ENCODE peak calls at places on chromosome 21, in five cellular contexts. T, S, L, C and E are unnamed samples.

GRCh38 chr21:44514218-44514520 is 25.8 kb downstream of the KRTAP10-1 start:
- DNase-seq in T (no peak), S (no peak), L (no peak), C (no peak), E (no peak)

GRCh38 chr21:41885341-41886024 is 6.3 kb upstream of the PRDM15 start:
- DNase-seq in T (no peak), S (no peak), L (no peak), C (no peak), E (no peak)

GRCh38 chr21:23968722-23969647 is 1638.3 kb downstream of the MRPL39 start:
- DNase-seq in T (peak; percentile 88), S (no peak), L (no peak), C (no peak), E (no peak)

GRCh38 chr21:31687108-31687507 is 27.6 kb downstream of the SOD1 start:
- DNase-seq in T (no peak), S (no peak), L (no peak), C (no peak), E (no peak)

GRCh38 chr21:15063821-15064575 is 802 bp downstream of the NRIP1 start:
- DNase-seq in T (no peak), S (peak; percentile 67), L (peak; percentile 79), C (peak; percentile 64), E (no peak)

GRCh38 chr21:42799948-42800347 is 79.4 kb downstream of the WDR4 start:
- DNase-seq in T (no peak), S (no peak), L (no peak), C (no peak), E (no peak)

GRCh38 chr21:42228709-42229220 is 9.8 kb downstream of the ABCG1 start:
- DNase-seq in T (no peak), S (no peak), L (no peak), C (no peak), E (no peak)

GRCh38 chr21:15324542-15324941 is 259.7 kb upstream of the NRIP1 start:
- DNase-seq in T (no peak), S (no peak), L (no peak), C (no peak), E (no peak)

GRCh38 chr21:35002879-35003722 is 46.0 kb downstream of the RUNX1 start:
- DNase-seq in T (no peak), S (peak; percentile 68), L (no peak), C (peak; percentile 83), E (no peak)

GRCh38 chr21:35861656-35862055 is 198.7 kb downstream of the SETD4 start:
- DNase-seq in T (no peak), S (peak; percentile 69), L (no peak), C (no peak), E (no peak)

GRCh38 chr21:17660862-17661261 is 48.2 kb upstream of the BTG3 start:
- DNase-seq in T (peak; percentile 61), S (no peak), L (no peak), C (no peak), E (no peak)

GRCh38 chr21:33325222-33326067 is 675 bp downstream of the IFNAR1 start:
- DNase-seq in T (peak; percentile 56), S (peak; percentile 83), L (peak; percentile 81), C (peak; percentile 75), E (peak; percentile 54)

GRCh38 chr21:19870682-19871081 is 1127.5 kb upstream of the NCAM2 start:
- DNase-seq in T (no peak), S (no peak), L (no peak), C (no peak), E (no peak)

GRCh38 chr21:37986751-37987399 is 70.6 kb upstream of the KCNJ6 start:
- DNase-seq in T (peak; percentile 92), S (peak; percentile 6), L (no peak), C (no peak), E (no peak)

GRCh38 chr21:35810431-35810970 is 249.8 kb downstream of the SETD4 start:
- DNase-seq in T (no peak), S (peak; percentile 77), L (no peak), C (no peak), E (no peak)

GRCh38 chr21:16070207-16070651 is 340.4 kb downstream of the USP25 start:
- DNase-seq in T (no peak), S (no peak), L (no peak), C (no peak), E (no peak)